ENCODE peak calls at places on chromosomes 11 and 22, in seven cellular contexts. One of them, this sample, is unnamed.

GRCh38 chr11:36432093-36432469 is 78.0 kb downstream of the TRAF6 start:
- DNase-seq in esophagus squamous epithelium: no peak
- DNase-seq in foreskin fibroblast: no peak
- DNase-seq in AG09309: no peak
- DNase-seq in IMR-90: no peak
- DNase-seq in fibroblast of lung: no peak
- DNase-seq in naive thymus-derived CD4-positive, alpha-beta T cell: no peak
- DNase-seq in this sample: no peak

GRCh38 chr11:115931684-115932083 is 427.5 kb upstream of the CADM1 start:
- DNase-seq in naive thymus-derived CD4-positive, alpha-beta T cell: no peak
- DNase-seq in foreskin fibroblast: no peak
- DNase-seq in fibroblast of lung: no peak
- DNase-seq in IMR-90: no peak
- DNase-seq in AG09309: no peak
- DNase-seq in esophagus squamous epithelium: no peak
- DNase-seq in this sample: no peak

GRCh38 chr22:39457546-39458442 is 982 bp downstream of the MGAT3 start:
- DNase-seq in AG09309: no peak
- DNase-seq in esophagus squamous epithelium: no peak
- DNase-seq in naive thymus-derived CD4-positive, alpha-beta T cell: no peak
- DNase-seq in fibroblast of lung: no peak
- DNase-seq in IMR-90: no peak
- DNase-seq in foreskin fibroblast: no peak
- DNase-seq in this sample: peak

GRCh38 chr22:36775589-36775965 is 342 bp downstream of the IFT27 start:
- DNase-seq in IMR-90: peak
- DNase-seq in naive thymus-derived CD4-positive, alpha-beta T cell: peak
- DNase-seq in AG09309: no peak
- DNase-seq in esophagus squamous epithelium: no peak
- DNase-seq in foreskin fibroblast: peak
- DNase-seq in fibroblast of lung: peak
- DNase-seq in this sample: no peak

GRCh38 chr11:111759375-111759774 is 6.8 kb downstream of the PPP2R1B start:
- DNase-seq in IMR-90: no peak
- DNase-seq in fibroblast of lung: no peak
- DNase-seq in foreskin fibroblast: no peak
- DNase-seq in AG09309: no peak
- DNase-seq in naive thymus-derived CD4-positive, alpha-beta T cell: no peak
- DNase-seq in esophagus squamous epithelium: no peak
- DNase-seq in this sample: no peak

GRCh38 chr11:129596361-129596760 is 219.3 kb upstream of the TMEM45B start:
- DNase-seq in IMR-90: no peak
- DNase-seq in foreskin fibroblast: no peak
- DNase-seq in fibroblast of lung: no peak
- DNase-seq in naive thymus-derived CD4-positive, alpha-beta T cell: no peak
- DNase-seq in AG09309: no peak
- DNase-seq in esophagus squamous epithelium: no peak
- DNase-seq in this sample: no peak

GRCh38 chr22:45608763-45609180 is 62.9 kb upstream of the ATXN10 start:
- DNase-seq in foreskin fibroblast: peak
- DNase-seq in naive thymus-derived CD4-positive, alpha-beta T cell: no peak
- DNase-seq in esophagus squamous epithelium: no peak
- DNase-seq in AG09309: peak
- DNase-seq in IMR-90: peak
- DNase-seq in fibroblast of lung: peak
- DNase-seq in this sample: no peak

GRCh38 chr22:23237201-23237798 is 57.0 kb downstream of the BCR start:
- DNase-seq in naive thymus-derived CD4-positive, alpha-beta T cell: no peak
- DNase-seq in IMR-90: peak
- DNase-seq in esophagus squamous epithelium: no peak
- DNase-seq in foreskin fibroblast: peak
- DNase-seq in fibroblast of lung: peak
- DNase-seq in AG09309: no peak
- DNase-seq in this sample: peak

GRCh38 chr11:103257360-103257759 is 148.1 kb downstream of the DYNC2H1 start:
- DNase-seq in naive thymus-derived CD4-positive, alpha-beta T cell: no peak
- DNase-seq in esophagus squamous epithelium: no peak
- DNase-seq in foreskin fibroblast: peak
- DNase-seq in AG09309: no peak
- DNase-seq in IMR-90: peak
- DNase-seq in fibroblast of lung: peak
- DNase-seq in this sample: peak

GRCh38 chr11:94423467-94423866 is 22.2 kb upstream of the GPR83 start:
- DNase-seq in AG09309: no peak
- DNase-seq in IMR-90: no peak
- DNase-seq in foreskin fibroblast: no peak
- DNase-seq in esophagus squamous epithelium: no peak
- DNase-seq in naive thymus-derived CD4-positive, alpha-beta T cell: no peak
- DNase-seq in fibroblast of lung: no peak
- DNase-seq in this sample: no peak

GRCh38 chr11:100791873-100792272 is 104.8 kb downstream of the ARHGAP42 start:
- DNase-seq in fibroblast of lung: no peak
- DNase-seq in esophagus squamous epithelium: no peak
- DNase-seq in IMR-90: peak
- DNase-seq in naive thymus-derived CD4-positive, alpha-beta T cell: no peak
- DNase-seq in foreskin fibroblast: peak
- DNase-seq in AG09309: no peak
- DNase-seq in this sample: peak

GRCh38 chr11:9708544-9708943 is 44.7 kb downstream of the SWAP70 start:
- DNase-seq in AG09309: no peak
- DNase-seq in foreskin fibroblast: peak
- DNase-seq in IMR-90: peak
- DNase-seq in esophagus squamous epithelium: no peak
- DNase-seq in fibroblast of lung: peak
- DNase-seq in naive thymus-derived CD4-positive, alpha-beta T cell: no peak
- DNase-seq in this sample: no peak

GRCh38 chr11:95711162-95711944 is 78.2 kb downstream of the FAM76B start:
- DNase-seq in IMR-90: peak
- DNase-seq in fibroblast of lung: peak
- DNase-seq in naive thymus-derived CD4-positive, alpha-beta T cell: no peak
- DNase-seq in AG09309: peak
- DNase-seq in foreskin fibroblast: peak
- DNase-seq in esophagus squamous epithelium: no peak
- DNase-seq in this sample: no peak

GRCh38 chr11:117199061-117199915 is at the start of gene TAGLN:
- DNase-seq in esophagus squamous epithelium: no peak
- DNase-seq in AG09309: peak
- DNase-seq in IMR-90: peak
- DNase-seq in naive thymus-derived CD4-positive, alpha-beta T cell: no peak
- DNase-seq in fibroblast of lung: peak
- DNase-seq in foreskin fibroblast: peak
- DNase-seq in this sample: peak

GRCh38 chr11:126327280-126328000 is 23.6 kb downstream of the DCPS start:
- DNase-seq in naive thymus-derived CD4-positive, alpha-beta T cell: no peak
- DNase-seq in fibroblast of lung: no peak
- DNase-seq in AG09309: no peak
- DNase-seq in IMR-90: no peak
- DNase-seq in foreskin fibroblast: no peak
- DNase-seq in esophagus squamous epithelium: no peak
- DNase-seq in this sample: no peak

GRCh38 chr22:30830907-30831306 is 136.2 kb downstream of the OSBP2 start:
- DNase-seq in IMR-90: peak
- DNase-seq in fibroblast of lung: peak
- DNase-seq in foreskin fibroblast: peak
- DNase-seq in naive thymus-derived CD4-positive, alpha-beta T cell: no peak
- DNase-seq in esophagus squamous epithelium: no peak
- DNase-seq in AG09309: peak
- DNase-seq in this sample: peak

GRCh38 chr11:3907590-3907989 is 52.1 kb downstream of the STIM1 start:
- DNase-seq in AG09309: no peak
- DNase-seq in IMR-90: no peak
- DNase-seq in fibroblast of lung: no peak
- DNase-seq in naive thymus-derived CD4-positive, alpha-beta T cell: no peak
- DNase-seq in foreskin fibroblast: no peak
- DNase-seq in esophagus squamous epithelium: no peak
- DNase-seq in this sample: no peak

GRCh38 chr22:24471570-24471969 is 23.6 kb upstream of the UPB1 start:
- DNase-seq in naive thymus-derived CD4-positive, alpha-beta T cell: no peak
- DNase-seq in IMR-90: peak
- DNase-seq in foreskin fibroblast: peak
- DNase-seq in fibroblast of lung: peak
- DNase-seq in AG09309: peak
- DNase-seq in esophagus squamous epithelium: no peak
- DNase-seq in this sample: no peak

GRCh38 chr11:33016654-33017053 is 976 bp downstream of the DEPDC7 start:
- DNase-seq in foreskin fibroblast: peak
- DNase-seq in IMR-90: no peak
- DNase-seq in AG09309: no peak
- DNase-seq in esophagus squamous epithelium: no peak
- DNase-seq in naive thymus-derived CD4-positive, alpha-beta T cell: no peak
- DNase-seq in fibroblast of lung: no peak
- DNase-seq in this sample: no peak
- H3K4me3 ChIP-seq in foreskin fibroblast: peak
- H3K4me3 ChIP-seq in IMR-90: peak
- H3K4me3 ChIP-seq in AG09309: peak
- H3K4me3 ChIP-seq in esophagus squamous epithelium: peak
- H3K4me3 ChIP-seq in naive thymus-derived CD4-positive, alpha-beta T cell: peak
- H3K4me3 ChIP-seq in fibroblast of lung: peak
- H3K4me3 ChIP-seq in this sample: no peak

GRCh38 chr11:67276821-67277230 is 10.6 kb downstream of the GRK2 start:
- DNase-seq in IMR-90: peak
- DNase-seq in fibroblast of lung: no peak
- DNase-seq in AG09309: no peak
- DNase-seq in naive thymus-derived CD4-positive, alpha-beta T cell: peak
- DNase-seq in foreskin fibroblast: peak
- DNase-seq in esophagus squamous epithelium: no peak
- DNase-seq in this sample: peak
- H3K4me3 ChIP-seq in IMR-90: no peak
- H3K4me3 ChIP-seq in fibroblast of lung: no peak
- H3K4me3 ChIP-seq in AG09309: peak
- H3K4me3 ChIP-seq in naive thymus-derived CD4-positive, alpha-beta T cell: peak
- H3K4me3 ChIP-seq in foreskin fibroblast: peak
- H3K4me3 ChIP-seq in esophagus squamous epithelium: peak
- H3K4me3 ChIP-seq in this sample: no peak

GRCh38 chr11:86151188-86152005 is 82.5 kb upstream of the PICALM start:
- DNase-seq in foreskin fibroblast: peak
- DNase-seq in esophagus squamous epithelium: no peak
- DNase-seq in fibroblast of lung: peak
- DNase-seq in naive thymus-derived CD4-positive, alpha-beta T cell: no peak
- DNase-seq in AG09309: no peak
- DNase-seq in IMR-90: peak
- DNase-seq in this sample: peak
- H3K4me3 ChIP-seq in foreskin fibroblast: no peak
- H3K4me3 ChIP-seq in esophagus squamous epithelium: no peak
- H3K4me3 ChIP-seq in fibroblast of lung: no peak
- H3K4me3 ChIP-seq in naive thymus-derived CD4-positive, alpha-beta T cell: no peak
- H3K4me3 ChIP-seq in AG09309: no peak
- H3K4me3 ChIP-seq in IMR-90: no peak
- H3K4me3 ChIP-seq in this sample: no peak

GRCh38 chr11:65609711-65610110 is 4.3 kb downstream of the MAP3K11 start:
- DNase-seq in IMR-90: no peak
- DNase-seq in naive thymus-derived CD4-positive, alpha-beta T cell: no peak
- DNase-seq in esophagus squamous epithelium: no peak
- DNase-seq in fibroblast of lung: no peak
- DNase-seq in foreskin fibroblast: no peak
- DNase-seq in AG09309: no peak
- DNase-seq in this sample: no peak

GRCh38 chr11:65611028-65611757 is 2.8 kb downstream of the MAP3K11 start:
- DNase-seq in fibroblast of lung: no peak
- DNase-seq in AG09309: no peak
- DNase-seq in IMR-90: no peak
- DNase-seq in esophagus squamous epithelium: no peak
- DNase-seq in foreskin fibroblast: no peak
- DNase-seq in naive thymus-derived CD4-positive, alpha-beta T cell: no peak
- DNase-seq in this sample: peak

GRCh38 chr11:65612691-65613090 is 1.3 kb downstream of the MAP3K11 start:
- DNase-seq in IMR-90: no peak
- DNase-seq in naive thymus-derived CD4-positive, alpha-beta T cell: no peak
- DNase-seq in AG09309: no peak
- DNase-seq in fibroblast of lung: no peak
- DNase-seq in foreskin fibroblast: no peak
- DNase-seq in esophagus squamous epithelium: no peak
- DNase-seq in this sample: no peak

GRCh38 chr11:65613091-65613928 is 711 bp downstream of the MAP3K11 start:
- DNase-seq in AG09309: no peak
- DNase-seq in IMR-90: no peak
- DNase-seq in fibroblast of lung: no peak
- DNase-seq in esophagus squamous epithelium: no peak
- DNase-seq in foreskin fibroblast: peak
- DNase-seq in naive thymus-derived CD4-positive, alpha-beta T cell: no peak
- DNase-seq in this sample: no peak

GRCh38 chr11:65611758-65612603 is 2.0 kb downstream of the MAP3K11 start:
- DNase-seq in esophagus squamous epithelium: no peak
- DNase-seq in IMR-90: peak
- DNase-seq in fibroblast of lung: peak
- DNase-seq in AG09309: no peak
- DNase-seq in naive thymus-derived CD4-positive, alpha-beta T cell: no peak
- DNase-seq in foreskin fibroblast: no peak
- DNase-seq in this sample: no peak
- H3K4me3 ChIP-seq in esophagus squamous epithelium: peak
- H3K4me3 ChIP-seq in IMR-90: no peak
- H3K4me3 ChIP-seq in fibroblast of lung: peak
- H3K4me3 ChIP-seq in AG09309: no peak
- H3K4me3 ChIP-seq in naive thymus-derived CD4-positive, alpha-beta T cell: peak
- H3K4me3 ChIP-seq in foreskin fibroblast: peak
- H3K4me3 ChIP-seq in this sample: no peak

DNA sequence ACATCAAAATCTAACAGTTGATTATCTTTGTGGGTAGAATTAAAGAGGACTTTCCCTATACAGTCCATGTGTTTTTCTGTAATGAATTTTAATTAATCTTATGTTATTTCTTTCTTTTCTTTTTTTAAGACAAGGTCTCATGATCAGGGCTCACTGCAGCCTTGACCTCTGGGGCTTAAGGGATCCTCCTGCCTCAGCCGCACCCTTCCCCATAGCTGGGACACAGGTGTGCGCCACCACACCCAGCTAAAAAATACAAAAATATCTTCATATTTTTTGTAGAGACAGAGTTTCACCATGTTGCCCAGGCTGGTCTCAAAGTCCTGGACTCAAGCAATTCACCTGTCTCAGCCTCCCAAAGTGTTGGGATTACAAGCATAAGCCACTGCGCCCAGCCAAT is 7.7 kb downstream of the RAB30 start:
- DNase-seq in foreskin fibroblast: no peak
- DNase-seq in IMR-90: no peak
- DNase-seq in esophagus squamous epithelium: no peak
- DNase-seq in naive thymus-derived CD4-positive, alpha-beta T cell: no peak
- DNase-seq in fibroblast of lung: no peak
- DNase-seq in AG09309: no peak
- DNase-seq in this sample: no peak
- H3K4me3 ChIP-seq in foreskin fibroblast: no peak
- H3K4me3 ChIP-seq in IMR-90: no peak
- H3K4me3 ChIP-seq in esophagus squamous epithelium: no peak
- H3K4me3 ChIP-seq in naive thymus-derived CD4-positive, alpha-beta T cell: no peak
- H3K4me3 ChIP-seq in fibroblast of lung: no peak
- H3K4me3 ChIP-seq in AG09309: no peak
- H3K4me3 ChIP-seq in this sample: no peak